ENCODE peak calls at places on chromosomes 4 and X, in eight cellular contexts. D is sigmoid colon, Y is lung, K is left ventricle myocardium inferior, U is heart right ventricle, G is fibroblast of lung, O is endothelial cell of umbilical vein, B is colonic mucosa. I is an unnamed sample.

GRCh38 chr4:95585016-95585695 is 36.4 kb upstream of the UNC5C start:
- DNase-seq in D (no peak), Y (no peak), K (no peak), U (no peak), G (peak; percentile 21), O (no peak), B (no peak), I (no peak)

GRCh38 chr4:54227261-54228063 is 1.6 kb upstream of the PDGFRA start:
- DNase-seq in D (peak; percentile 72), Y (no peak), K (no peak), U (peak; percentile 14), G (peak; percentile 86), O (peak; percentile 67), B (no peak), I (peak; percentile 69)

GRCh38 chr4:105061136-105061696 is 85.5 kb upstream of the TET2 start:
- DNase-seq in D (no peak), Y (no peak), K (no peak), U (no peak), G (no peak), O (peak; percentile 83), B (peak; percentile 25), I (no peak)

GRCh38 chr4:175542787-175543186 is 269.3 kb downstream of the GPM6A start:
- DNase-seq in D (no peak), Y (no peak), K (no peak), U (no peak), G (peak; percentile 5), O (no peak), B (no peak), I (no peak)

GRCh38 chrX:73847991-73848390 is 285.0 kb downstream of the CHIC1 start:
- DNase-seq in D (no peak), Y (no peak), K (no peak), U (no peak), G (no peak), O (no peak), B (no peak), I (no peak)

GRCh38 chr4:147860960-147861359 is 129.1 kb downstream of the ARHGAP10 start:
- DNase-seq in D (peak; percentile 70), Y (no peak), K (no peak), U (peak; percentile 39), G (no peak), O (no peak), B (no peak), I (no peak)

GRCh38 chr4:153117554-153117953 is 86.7 kb upstream of the TRIM2 start:
- DNase-seq in D (no peak), Y (no peak), K (no peak), U (no peak), G (no peak), O (no peak), B (no peak), I (peak; percentile 7)

GRCh38 chrX:131752493-131753198 is 208.8 kb downstream of the OR13H1 start:
- DNase-seq in D (peak; percentile 92), Y (peak; percentile 86), K (no peak), U (no peak), G (no peak), O (no peak), B (peak; percentile 90), I (no peak)

GRCh38 chr4:42149004-42149403 is 3.5 kb downstream of the BEND4 start:
- DNase-seq in D (no peak), Y (no peak), K (no peak), U (no peak), G (no peak), O (no peak), B (no peak), I (no peak)

GRCh38 chrX:53716328-53717088 is 30.0 kb upstream of the HUWE1 start:
- DNase-seq in D (no peak), Y (no peak), K (no peak), U (no peak), G (peak; percentile 32), O (peak; percentile 1), B (no peak), I (no peak)

GRCh38 chr4:52374847-52375246 is 284.3 kb downstream of the USP46 start:
- DNase-seq in D (no peak), Y (no peak), K (no peak), U (no peak), G (no peak), O (no peak), B (no peak), I (no peak)

GRCh38 chrX:154061801-154062200 is 35.7 kb downstream of the MECP2 start:
- DNase-seq in D (no peak), Y (no peak), K (no peak), U (no peak), G (no peak), O (no peak), B (no peak), I (no peak)
- H3K4me1 ChIP-seq in D (no peaks in the 10 kb centered on the region), Y (peaks cover 37% of the 10 kb centered on the region), K (peaks cover 93% of the 10 kb centered on the region), U (peaks cover 73% of the 10 kb centered on the region), G (no peaks in the 10 kb centered on the region), O (peaks cover 7% of the 10 kb centered on the region), B (peaks cover 5% of the 10 kb centered on the region), I (no peaks in the 10 kb centered on the region)

GRCh38 chr4:47071863-47072441 is 40.6 kb downstream of the GABRB1 start:
- DNase-seq in D (no peak), Y (no peak), K (no peak), U (no peak), G (peak; percentile 86), O (peak; percentile 75), B (no peak), I (no peak)
- H3K4me3 ChIP-seq in D (no peak overlapping the region), Y (no peak overlapping the region), K (no peak overlapping the region), U (no peak overlapping the region), G (no peak overlapping the region), O (no peak overlapping the region), B (no peak overlapping the region), I (no peak overlapping the region)

GRCh38 chr4:119731146-119731742 is 102.6 kb upstream of the PDE5A start:
- DNase-seq in D (no peak), Y (no peak), K (no peak), U (no peak), G (no peak), O (no peak), B (no peak), I (no peak)
- H3K27ac ChIP-seq in D (no peak overlapping the region), Y (no peak overlapping the region), K (peak overlapping the region; percentile 62), U (peak overlapping the region; percentile 53), G (peak overlapping the region; percentile 9), O (no peak overlapping the region), B (no peak overlapping the region), I (no peak overlapping the region)

GRCh38 chr4:101276661-101277060 is 70.7 kb downstream of the PPP3CA start:
- DNase-seq in D (no peak), Y (no peak), K (no peak), U (no peak), G (no peak), O (no peak), B (no peak), I (no peak)

GRCh38 chr4:101282076-101282844 is 65.1 kb downstream of the PPP3CA start:
- DNase-seq in D (no peak), Y (no peak), K (no peak), U (no peak), G (no peak), O (no peak), B (no peak), I (no peak)

GRCh38 chr4:101277661-101278060 is 69.7 kb downstream of the PPP3CA start:
- DNase-seq in D (no peak), Y (no peak), K (no peak), U (no peak), G (peak; percentile 55), O (no peak), B (no peak), I (no peak)

GRCh38 chr4:101280866-101281600 is 66.3 kb downstream of the PPP3CA start:
- DNase-seq in D (no peak), Y (no peak), K (no peak), U (no peak), G (no peak), O (no peak), B (no peak), I (no peak)

GRCh38 chr4:101279377-101279871 is 67.9 kb downstream of the PPP3CA start:
- DNase-seq in D (peak; percentile 74), Y (no peak), K (peak; percentile 36), U (no peak), G (peak; percentile 92), O (peak; percentile 67), B (peak; percentile 39), I (peak; percentile 73)
- H3K4me1 ChIP-seq in D (no peaks in the 10 kb centered on the region), Y (peaks cover 18% of the 10 kb centered on the region), K (peaks cover 59% of the 10 kb centered on the region), U (peaks cover 43% of the 10 kb centered on the region), G (peaks cover 8% of the 10 kb centered on the region), O (peaks cover 20% of the 10 kb centered on the region), B (peaks cover 3% of the 10 kb centered on the region), I (no peaks in the 10 kb centered on the region)

GRCh38 chr4:112552668-112553067 is 36.7 kb upstream of the NEUROG2 start:
- DNase-seq in D (no peak), Y (no peak), K (no peak), U (no peak), G (peak; percentile 61), O (no peak), B (no peak), I (no peak)
- H3K4me3 ChIP-seq in D (no peak overlapping the region), Y (no peak overlapping the region), K (no peak overlapping the region), U (no peak overlapping the region), G (no peak overlapping the region), O (no peak overlapping the region), B (no peak overlapping the region), I (no peak overlapping the region)

DNA sequence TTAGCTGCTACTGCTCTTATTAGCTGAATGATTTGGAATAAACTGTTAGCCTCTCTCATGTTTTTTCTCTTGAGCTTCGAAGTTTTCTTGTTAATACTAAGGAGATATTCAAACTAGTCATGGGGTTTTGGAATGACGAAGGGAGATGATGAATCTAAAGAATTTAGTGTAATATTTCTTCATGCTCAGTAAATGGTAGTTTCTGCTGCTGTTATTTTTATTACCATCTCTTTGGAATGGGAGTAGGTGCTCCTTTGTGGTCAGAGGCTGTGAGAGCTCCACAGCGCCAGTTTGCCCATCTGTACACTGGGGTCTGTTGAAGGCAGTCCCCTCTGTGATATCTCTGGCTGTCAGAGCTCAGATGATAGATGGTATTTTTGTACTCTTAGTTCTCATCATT is 33.7 kb downstream of the HTT start:
- DNase-seq in D (no peak), Y (no peak), K (no peak), U (no peak), G (no peak), O (no peak), B (no peak), I (no peak)
- H3K27ac ChIP-seq in D (peak overlapping the region; percentile 29), Y (no peak overlapping the region), K (peak overlapping the region; percentile 58), U (peak overlapping the region; percentile 26), G (peak overlapping the region; percentile 62), O (peak overlapping the region; percentile 66), B (no peak overlapping the region), I (peak overlapping the region; percentile 57)

I was measured in right atrium auricular region.